ENCODE peak calls at places on chromosomes 4 and X, in four cellular contexts. K is HEK293T, F is WTC11, M is K562. O is an unnamed sample.

GRCh38 chrX:31209005-31209612 is 137.3 kb upstream of the FTHL17 start:
- DNase-seq in K (peak; percentile 35), F (no peak), M (no peak), O (no peak)

GRCh38 chr4:2964077-2964471 is 703 bp downstream of the GRK4 start:
- DNase-seq in K (no peak), F (no peak), M (peak; percentile 46), O (no peak)

GRCh38 chr4:7299051-7299907 is 106.9 kb downstream of the SORCS2 start:
- DNase-seq in K (no peak), F (no peak), M (no peak), O (no peak)

GRCh38 chrX:44039556-44039955 is 66.4 kb upstream of the NDP start:
- DNase-seq in K (no peak), F (no peak), M (no peak), O (no peak)

GRCh38 chrX:9657590-9658256 is 107.9 kb downstream of the GPR143 start:
- DNase-seq in K (no peak), F (no peak), M (no peak), O (no peak)

GRCh38 chr4:118086334-118086733 is 52.0 kb downstream of the NDST3 start:
- DNase-seq in K (no peak), F (no peak), M (no peak), O (no peak)

GRCh38 chrX:154015581-154016264 is 4.0 kb downstream of the IRAK1 start:
- DNase-seq in K (no peak), F (no peak), M (no peak), O (no peak)

GRCh38 chrX:150366951-150367545 is 3.9 kb downstream of the MAMLD1 start:
- DNase-seq in K (no peak), F (no peak), M (no peak), O (no peak)

GRCh38 chrX:47047989-47048388 is 30.3 kb upstream of the RGN start:
- DNase-seq in K (no peak), F (no peak), M (peak; percentile 27), O (no peak)

GRCh38 chrX:3545901-3546300 is 167.5 kb downstream of the PRKX start:
- DNase-seq in K (no peak), F (no peak), M (no peak), O (no peak)

GRCh38 chr4:162117051-162117450 is 46.7 kb downstream of the FSTL5 start:
- DNase-seq in K (no peak), F (no peak), M (no peak), O (no peak)

GRCh38 chr4:123025398-123025797 is 103.0 kb upstream of the NUDT6 start:
- DNase-seq in K (no peak), F (no peak), M (no peak), O (no peak)

GRCh38 chr4:152458801-152459302 is 77.0 kb downstream of the FBXW7 start:
- DNase-seq in K (no peak), F (no peak), M (no peak), O (peak; percentile 10)

GRCh38 chrX:66676413-66676812 is 37.5 kb upstream of the EDA2R start:
- DNase-seq in K (no peak), F (no peak), M (no peak), O (no peak)

GRCh38 chrX:41449615-41450014 is 2.5 kb downstream of the NYX start:
- DNase-seq in K (peak; percentile 40), F (no peak), M (no peak), O (no peak)

GRCh38 chr4:53205970-53206369 is 159.9 kb downstream of the SCFD2 start:
- DNase-seq in K (no peak), F (no peak), M (no peak), O (no peak)

GRCh38 chr4:53586121-53586816 is 5.0 kb downstream of the LNX1 start:
- DNase-seq in K (no peak), F (no peak), M (no peak), O (no peak)

GRCh38 chr4:7239101-7239820 is 46.9 kb downstream of the SORCS2 start:
- DNase-seq in K (no peak), F (no peak), M (no peak), O (no peak)

GRCh38 chrX:8274166-8274565 is 103.1 kb upstream of the VCX2 start:
- DNase-seq in K (no peak), F (no peak), M (no peak), O (no peak)
- TF ChIP-seq ELF4 in K (no peak), F (no peak), M (no peak), O (no peak)

GRCh38 chrX:71579136-71579989 is 1.1 kb downstream of the GCNA start:
- DNase-seq in K (no peak), F (peak; percentile 21), M (peak; percentile 17), O (no peak)
- TF ChIP-seq ELF4 in K (no peak), F (no peak), M (no peak), O (no peak)

GRCh38 chrX:68998716-68999115 is 166.5 kb downstream of the PJA1 start:
- DNase-seq in K (no peak), F (no peak), M (no peak), O (no peak)

GRCh38 chrX:68997911-68998310 is 167.3 kb downstream of the PJA1 start:
- DNase-seq in K (no peak), F (no peak), M (no peak), O (no peak)

GRCh38 chrX:69000857-69001256 is 164.4 kb downstream of the PJA1 start:
- DNase-seq in K (no peak), F (no peak), M (no peak), O (no peak)

GRCh38 chrX:68999931-69000330 is 165.3 kb downstream of the PJA1 start:
- DNase-seq in K (no peak), F (no peak), M (no peak), O (no peak)

DNA sequence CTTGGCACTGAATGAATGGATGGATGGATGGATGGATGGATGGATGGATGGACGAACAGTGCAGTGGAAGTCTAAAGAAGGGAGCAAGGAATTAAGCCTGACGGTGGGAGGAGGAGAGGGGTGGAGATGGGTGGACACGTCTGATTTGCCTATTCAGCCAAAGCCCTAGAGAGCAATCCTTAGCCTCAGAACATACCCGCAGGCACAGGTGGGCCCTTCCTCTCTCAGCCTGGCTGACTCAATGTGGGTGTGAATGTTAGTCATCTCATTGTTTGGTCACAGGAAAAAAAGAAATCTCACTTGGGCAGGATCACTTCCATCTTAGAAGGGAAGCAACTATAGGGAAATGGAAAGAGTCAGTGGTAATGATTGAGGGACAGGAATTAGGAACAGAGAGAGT is 165.9 kb downstream of the PJA1 start:
- DNase-seq in K (no peak), F (no peak), M (no peak), O (no peak)
- TF ChIP-seq ELF4 in K (no peak), F (no peak), M (no peak), O (no peak)

GRCh38 chrX:20056704-20057103 is 60.0 kb downstream of the MAP7D2 start:
- DNase-seq in K (no peak), F (no peak), M (no peak), O (no peak)
- TF ChIP-seq ELF4 in K (no peak), F (no peak), M (no peak), O (no peak)

GRCh38 chrX:133670394-133670793 is 255.1 kb upstream of the GPC4 start:
- DNase-seq in K (peak; percentile 64), F (no peak), M (peak; percentile 37), O (no peak)
- TF ChIP-seq ELF4 in K (no peak), F (no peak), M (no peak), O (no peak)

GRCh38 chr4:47690611-47691010 is 147.3 kb downstream of the CORIN start:
- DNase-seq in K (no peak), F (no peak), M (no peak), O (no peak)

GRCh38 chr4:47686294-47686872 is 151.5 kb downstream of the CORIN start:
- DNase-seq in K (peak; percentile 44), F (peak; percentile 73), M (peak; percentile 61), O (peak; percentile 35)
- TF ChIP-seq ELF4 in K (no peak), F (no peak), M (no peak), O (no peak)